ENCODE peak calls at places on chromosome 2, in four cellular contexts. Y, S, V and Q are unnamed samples. For H3K36me3, the result is how much of the 10 kb centered on the place peaks cover.

GRCh38 chr2:10196948-10197717 is 74.6 kb downstream of the RRM2 start:
- DNase-seq in Y (no peak), V (no peak), S (no peak), Q (no peak)

GRCh38 chr2:109244750-109245382 is 115.9 kb downstream of the SH3RF3 start:
- DNase-seq in S (no peak), Y (no peak), V (no peak), Q (peak)

GRCh38 chr2:205706769-205707375 is 24.6 kb downstream of the NRP2 start:
- DNase-seq in S (no peak), Y (no peak), V (peak), Q (peak)

GRCh38 chr2:32355976-32356734 is 668 bp upstream of the BIRC6 start:
- DNase-seq in S (no peak), V (no peak), Y (no peak), Q (no peak)

GRCh38 chr2:3578987-3579386 is 3.9 kb downstream of the RPS7 start:
- DNase-seq in Y (no peak), S (no peak), V (no peak), Q (no peak)

GRCh38 chr2:132383956-132384355 is 32.6 kb upstream of the GPR39 start:
- DNase-seq in Y (no peak), V (no peak), S (no peak), Q (no peak)

GRCh38 chr2:50575232-50575631 is 456.7 kb downstream of the NRXN1 start:
- DNase-seq in Y (no peak), S (no peak), V (no peak), Q (no peak)

GRCh38 chr2:123080331-123080730 is 944.8 kb upstream of the CNTNAP5 start:
- DNase-seq in S (no peak), Y (no peak), V (no peak), Q (no peak)

GRCh38 chr2:239246723-239247122 is 154.1 kb downstream of the HDAC4 start:
- DNase-seq in S (no peak), V (no peak), Y (no peak), Q (peak)

DNA sequence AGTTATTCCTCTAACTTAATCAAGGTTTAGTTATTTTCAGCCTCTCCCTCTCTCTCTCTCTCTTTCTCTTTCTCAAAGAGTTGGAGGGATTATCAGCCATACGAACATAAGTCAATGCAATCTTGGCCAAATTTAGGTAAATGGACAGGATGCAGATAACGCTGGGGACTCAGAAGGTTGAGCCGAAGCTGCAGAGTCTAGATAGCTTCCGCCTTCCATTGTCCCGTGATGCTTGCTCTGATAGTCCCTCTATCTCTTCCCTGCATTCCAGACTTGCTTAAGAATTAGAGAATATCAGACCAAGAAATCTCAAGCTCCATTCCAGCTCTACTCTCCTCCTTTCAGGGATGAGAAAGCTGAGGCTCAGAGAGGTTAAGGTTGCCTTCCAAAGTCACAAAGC is 502.8 kb upstream of the TNP1 start:
- DNase-seq in Y (no peak), S (no peak), V (no peak), Q (no peak)
- TF ChIP-seq POLR2A in Y (no peak), S (no peak), V (no peak), Q (no peak)

GRCh38 chr2:241232736-241233575 is 44.5 kb downstream of the ANO7 start:
- DNase-seq in V (no peak), S (no peak), Y (no peak), Q (no peak)

GRCh38 chr2:241228081-241228859 is 39.8 kb downstream of the ANO7 start:
- DNase-seq in V (no peak), S (no peak), Y (no peak), Q (peak)

GRCh38 chr2:241228860-241229516 is 40.5 kb downstream of the ANO7 start:
- DNase-seq in Y (peak), V (no peak), S (no peak), Q (no peak)

GRCh38 chr2:241229563-241230401 is 41.3 kb downstream of the ANO7 start:
- DNase-seq in V (no peak), S (no peak), Y (no peak), Q (no peak)

DNA sequence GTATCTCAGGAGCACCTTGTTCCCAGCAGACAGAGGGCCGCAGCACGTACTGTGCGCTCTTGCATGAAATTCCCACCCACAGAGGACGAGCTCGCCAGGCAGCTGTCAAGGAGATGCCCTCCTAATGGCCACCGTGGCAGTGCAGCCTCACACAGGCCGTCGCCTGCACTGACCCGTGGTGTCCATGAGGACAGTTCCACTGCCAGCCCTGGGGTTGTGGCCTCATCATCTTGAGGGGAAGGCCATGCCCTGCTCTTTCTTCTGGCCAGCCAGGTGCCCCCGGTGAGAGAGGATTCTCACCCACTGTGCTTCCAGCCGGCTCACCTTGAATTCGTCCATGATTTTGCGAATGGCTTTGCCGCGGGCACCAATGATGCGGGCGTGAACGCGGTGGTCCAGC is 42.0 kb downstream of the ANO7 start:
- DNase-seq in Y (no peak), S (no peak), V (no peak), Q (peak)
- H3K36me3 ChIP-seq in Y (half or more), S (half or more), V (under half), Q (under half)

DNA sequence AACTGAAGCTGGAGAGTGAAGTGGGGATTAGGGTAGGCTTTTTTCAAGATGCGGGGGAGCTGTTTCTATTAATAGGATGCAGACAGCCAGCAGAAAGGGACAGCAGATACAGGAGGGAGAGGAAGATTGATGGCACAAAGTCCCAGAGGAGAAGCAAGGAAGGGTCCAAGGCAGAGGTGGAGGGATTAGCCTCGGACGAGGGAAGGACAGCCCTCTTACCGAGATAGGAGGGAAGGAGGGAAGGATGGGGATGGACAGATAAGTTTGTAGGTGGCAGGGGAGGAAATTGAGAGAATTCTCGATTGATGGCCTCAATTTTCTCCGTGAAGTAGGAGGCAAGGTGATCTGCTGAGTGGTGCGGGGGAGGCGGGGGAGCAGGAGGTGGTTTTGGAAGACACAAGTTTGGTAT is 317.4 kb downstream of the AGPS start:
- DNase-seq in S (no peak), Y (no peak), V (no peak), Q (no peak)
- TF ChIP-seq POLR2A in S (no peak), Y (no peak), V (no peak), Q (no peak)

DNA sequence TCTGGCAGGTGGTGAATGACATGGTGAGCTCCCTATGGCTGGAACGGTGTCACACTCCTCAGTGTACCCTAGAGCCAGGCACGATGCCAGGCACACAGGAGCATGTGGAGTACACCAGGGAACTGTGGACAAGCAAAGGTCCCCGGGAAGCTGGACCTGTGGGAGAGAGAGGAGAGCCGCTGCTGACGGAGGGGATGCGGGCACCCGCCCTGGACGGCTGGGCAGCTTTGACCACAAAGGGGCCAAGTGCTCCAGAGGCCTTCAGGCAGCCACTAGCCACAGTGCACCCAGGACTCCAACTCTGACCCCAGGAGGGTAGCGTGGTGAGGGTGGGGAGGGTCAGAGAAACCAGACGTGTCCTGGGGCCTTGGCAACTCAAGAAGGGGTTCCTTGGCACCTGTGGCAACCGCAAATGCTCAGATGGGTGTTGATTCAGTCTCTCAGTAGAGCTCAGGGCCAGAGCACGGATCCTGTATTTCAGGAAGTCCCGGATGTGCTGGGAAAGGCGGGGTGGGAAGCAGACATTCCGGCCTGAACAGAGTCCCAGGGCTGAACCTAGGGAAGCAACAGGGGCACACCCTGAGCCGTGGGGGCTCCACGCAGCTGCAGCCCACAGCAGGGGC is 2.3 kb upstream of the MAB21L4 start:
- DNase-seq in V (no peak), Y (no peak), S (peak), Q (no peak)
- H3K36me3 ChIP-seq in V (under half), Y (under half), S (under half), Q (under half)

GRCh38 chr2:231612199-231613053 is 19.8 kb downstream of the TEX44 start:
- DNase-seq in Y (peak), V (peak), S (peak), Q (peak)

GRCh38 chr2:231611273-231612198 is 18.9 kb downstream of the TEX44 start:
- DNase-seq in S (peak), V (no peak), Y (peak), Q (peak)

GRCh38 chr2:231614559-231615057 is 21.9 kb downstream of the TEX44 start:
- DNase-seq in S (peak), Y (no peak), V (peak), Q (no peak)

GRCh38 chr2:231613655-231614558 is 21.2 kb downstream of the TEX44 start:
- DNase-seq in Y (peak), S (peak), V (peak), Q (peak)

DNA sequence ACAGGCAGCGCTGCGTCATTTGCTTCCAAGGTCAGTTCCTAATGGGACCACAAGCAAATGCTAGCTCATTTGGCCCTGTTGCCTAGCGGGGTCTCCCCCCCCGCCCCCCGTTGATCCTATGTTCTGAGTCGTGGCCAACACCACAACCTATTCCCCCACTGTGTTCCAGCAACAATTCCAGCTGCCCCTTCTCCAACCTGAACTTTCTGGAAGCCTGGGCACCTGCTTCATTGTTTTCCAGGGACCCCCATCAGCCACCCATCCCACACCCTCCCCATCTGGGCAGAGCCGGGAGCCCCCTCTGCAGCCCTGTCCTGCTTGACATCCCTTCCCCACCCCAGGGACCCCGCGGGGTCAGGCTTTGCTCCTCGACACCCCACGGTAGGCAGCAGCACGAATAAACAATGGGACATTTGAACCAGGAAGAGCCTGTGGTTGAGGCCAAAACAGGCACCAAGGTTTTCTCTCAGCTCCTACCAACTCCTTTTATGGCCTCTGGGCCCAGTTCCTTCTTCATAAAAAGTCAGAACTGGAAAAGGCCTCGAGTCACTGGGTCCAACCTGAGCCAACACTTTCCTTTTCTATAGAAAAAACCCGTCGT is 20.5 kb downstream of the TEX44 start:
- DNase-seq in S (no peak), V (peak), Y (peak), Q (peak)
- TF ChIP-seq POLR2A in S (no peak), V (no peak), Y (no peak), Q (no peak)

GRCh38 chr2:127719301-127720218 is 18.3 kb downstream of the SFT2D3 start:
- DNase-seq in Y (no peak), S (no peak), V (no peak), Q (no peak)
- H3K36me3 ChIP-seq in Y (half or more), S (under half), V (under half), Q (under half)

DNA sequence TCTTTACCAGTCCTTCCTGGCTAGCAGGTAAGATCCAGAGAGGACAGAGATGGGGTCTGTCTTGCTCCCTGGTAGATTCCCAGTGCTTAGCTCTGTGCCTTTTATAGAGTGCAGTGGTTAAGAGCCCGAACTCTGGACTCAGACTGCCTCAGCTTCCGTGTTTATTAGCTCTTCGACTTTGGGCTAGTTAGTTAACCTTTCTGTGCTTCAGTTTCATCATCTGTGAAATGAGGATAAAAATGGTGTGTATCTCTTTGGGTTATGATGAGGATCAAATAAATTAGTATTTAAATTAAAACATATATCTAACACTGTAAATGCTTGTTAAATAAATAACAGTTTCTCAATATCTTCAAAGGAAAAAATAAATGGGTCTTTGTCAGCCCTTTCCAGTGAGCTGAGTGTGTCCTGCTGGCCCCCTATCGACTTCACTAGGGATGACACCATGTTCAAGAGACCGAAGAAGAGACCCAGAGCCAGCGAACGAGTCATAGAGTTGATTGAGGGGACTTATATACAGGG is 38.2 kb downstream of the CERS6 start:
- DNase-seq in Y (peak), V (no peak), S (no peak), Q (no peak)
- TF ChIP-seq POLR2A in Y (no peak), V (no peak), S (no peak), Q (no peak)

GRCh38 chr2:1477196-1478040 is 64.2 kb downstream of the TPO start:
- DNase-seq in Y (no peak), V (no peak), S (no peak), Q (no peak)

GRCh38 chr2:1476617-1477195 is 63.4 kb downstream of the TPO start:
- DNase-seq in S (no peak), Y (no peak), V (no peak), Q (no peak)

GRCh38 chr2:1480671-1481076 is 67.4 kb downstream of the TPO start:
- DNase-seq in V (no peak), Y (no peak), S (no peak), Q (no peak)

GRCh38 chr2:1481406-1482252 is 68.4 kb downstream of the TPO start:
- DNase-seq in Y (no peak), V (no peak), S (no peak), Q (no peak)

DNA sequence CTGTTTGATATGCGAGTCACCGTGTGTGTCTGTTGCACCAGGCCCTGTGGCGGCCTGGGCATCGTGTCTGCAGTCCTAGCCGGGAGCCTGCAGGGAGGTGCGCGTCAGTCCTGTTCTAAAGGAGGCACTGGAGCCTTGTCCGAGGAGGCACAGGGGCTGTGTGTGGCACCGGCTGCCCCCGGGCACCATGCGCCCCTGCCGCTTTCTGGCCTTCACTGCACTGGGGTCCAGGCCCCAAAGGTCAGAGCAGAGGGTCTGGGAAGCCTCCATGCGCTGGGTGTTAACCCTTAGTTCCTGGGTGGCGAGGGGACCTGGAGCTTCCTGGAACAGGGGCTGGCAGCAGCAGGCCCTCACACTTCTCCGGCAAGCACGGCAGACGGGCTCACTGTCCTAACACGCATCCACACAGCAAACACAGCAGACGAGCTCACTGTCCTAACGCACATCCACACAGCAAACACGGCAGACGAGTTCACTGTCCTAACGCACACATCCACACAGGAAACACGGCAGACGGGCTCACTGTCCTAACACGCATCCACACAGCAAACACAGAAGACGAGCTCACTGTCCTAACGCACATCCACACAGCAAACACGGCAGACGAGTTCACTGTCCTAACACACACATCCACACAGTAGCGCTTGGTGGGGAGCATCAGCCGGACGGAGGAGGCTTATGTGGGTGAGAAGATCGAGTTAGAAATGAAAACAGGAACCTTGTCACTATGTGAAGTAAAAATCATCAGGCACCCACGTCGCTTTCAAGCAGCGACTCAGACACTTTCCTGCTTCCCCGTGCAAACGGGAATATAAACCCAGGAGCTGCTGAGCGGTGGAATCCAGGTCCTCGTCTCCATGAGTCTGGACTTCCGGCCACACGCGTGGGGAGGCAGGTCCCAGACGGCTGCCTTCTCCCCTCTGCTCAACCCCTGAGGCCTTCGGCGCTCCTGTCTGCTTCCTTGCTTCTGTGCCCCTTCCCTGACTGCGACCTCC is 65.3 kb downstream of the TPO start:
- DNase-seq in S (no peak), V (no peak), Y (no peak), Q (no peak)
- H3K36me3 ChIP-seq in S (under half), V (under half), Y (under half), Q (under half)

GRCh38 chr2:231680284-231680991 is 27.9 kb upstream of the PTMA start:
- DNase-seq in V (no peak), S (peak), Y (peak), Q (no peak)
- TF ChIP-seq POLR2A in V (no peak), S (no peak), Y (no peak), Q (no peak)